ENCODE peak calls at places on chromosomes 3 and 15, in ten cellular contexts. N, U, W, T, C, F, B, A, M and Q are unnamed samples.

GRCh38 chr3:45241206-45241605 is 15.1 kb upstream of the TMEM158 start:
- DNase-seq in N (no peak), U (no peak), W (no peak), T (no peak), C (no peak), F (no peak), B (no peak), A (no peak), M (no peak), Q (no peak)

GRCh38 chr15:25176991-25177954 is 222.5 kb downstream of the SNRPN start:
- DNase-seq in N (peak), U (peak), W (no peak), T (no peak), C (peak), F (no peak), B (no peak), A (no peak), M (peak), Q (no peak)

GRCh38 chr15:39556461-39556860 is 24.4 kb upstream of the THBS1 start:
- DNase-seq in N (no peak), U (no peak), W (no peak), T (no peak), C (no peak), F (no peak), B (no peak), A (no peak), M (no peak), Q (no peak)

GRCh38 chr3:37861540-37862051 is at the start of gene CTDSPL:
- DNase-seq in N (peak), U (no peak), W (no peak), T (peak), C (peak), F (peak), B (peak), A (no peak), M (peak), Q (peak)

GRCh38 chr3:126456211-126456610 is 19.5 kb downstream of the ZXDC start:
- DNase-seq in N (no peak), U (no peak), W (no peak), T (no peak), C (peak), F (no peak), B (no peak), A (no peak), M (no peak), Q (no peak)

GRCh38 chr15:98025237-98025636 is 64.7 kb downstream of the ARRDC4 start:
- DNase-seq in N (no peak), U (no peak), W (peak), T (no peak), C (no peak), F (peak), B (peak), A (no peak), M (no peak), Q (no peak)

GRCh38 chr3:72100062-72100511 is 315.1 kb upstream of the PROK2 start:
- DNase-seq in N (peak), U (no peak), W (no peak), T (no peak), C (peak), F (no peak), B (no peak), A (no peak), M (peak), Q (no peak)

GRCh38 chr15:58473720-58474119 is 41.9 kb downstream of the LIPC start:
- DNase-seq in N (no peak), U (no peak), W (peak), T (peak), C (no peak), F (peak), B (peak), A (peak), M (no peak), Q (no peak)

GRCh38 chr15:69232144-69232543 is 66.6 kb upstream of the PAQR5 start:
- DNase-seq in N (no peak), U (no peak), W (no peak), T (peak), C (no peak), F (peak), B (peak), A (peak), M (no peak), Q (no peak)

GRCh38 chr15:57610130-57610529 is 18.4 kb downstream of the MYZAP start:
- DNase-seq in N (no peak), U (no peak), W (peak), T (peak), C (no peak), F (peak), B (peak), A (peak), M (no peak), Q (no peak)

GRCh38 chr3:123618768-123619484 is 34.1 kb upstream of the HACD2 start:
- DNase-seq in N (no peak), U (peak), W (peak), T (peak), C (no peak), F (peak), B (peak), A (no peak), M (no peak), Q (no peak)

GRCh38 chr15:64503197-64503596 is 42.8 kb downstream of the ZNF609 start:
- DNase-seq in N (no peak), U (no peak), W (no peak), T (peak), C (no peak), F (no peak), B (peak), A (no peak), M (peak), Q (no peak)

GRCh38 chr3:86978111-86978528 is 12.8 kb downstream of the VGLL3 start:
- DNase-seq in N (no peak), U (peak), W (no peak), T (peak), C (no peak), F (no peak), B (peak), A (no peak), M (no peak), Q (no peak)

GRCh38 chr15:87874896-87875661 is 381.5 kb downstream of the NTRK3 start:
- DNase-seq in N (no peak), U (peak), W (peak), T (peak), C (peak), F (no peak), B (peak), A (peak), M (peak), Q (peak)

GRCh38 chr15:71329509-71330260 is 214.4 kb downstream of the THSD4 start:
- DNase-seq in N (no peak), U (peak), W (no peak), T (peak), C (no peak), F (peak), B (peak), A (peak), M (no peak), Q (no peak)

GRCh38 chr3:127194601-127195187 is 1.8 kb downstream of the PRR23E start:
- DNase-seq in N (no peak), U (no peak), W (no peak), T (no peak), C (no peak), F (no peak), B (no peak), A (no peak), M (no peak), Q (no peak)

GRCh38 chr15:69820819-69821218 is 276.9 kb downstream of the TLE3 start:
- DNase-seq in N (no peak), U (no peak), W (peak), T (no peak), C (peak), F (no peak), B (peak), A (no peak), M (no peak), Q (no peak)

GRCh38 chr3:55491296-55491816 is 4.2 kb upstream of the WNT5A start:
- DNase-seq in N (no peak), U (no peak), W (peak), T (peak), C (no peak), F (peak), B (peak), A (peak), M (no peak), Q (no peak)

GRCh38 chr3:150635076-150635475 is 32.0 kb downstream of the SELENOT start:
- DNase-seq in N (no peak), U (no peak), W (no peak), T (no peak), C (no peak), F (no peak), B (no peak), A (no peak), M (peak), Q (no peak)

GRCh38 chr3:175020101-175020500 is 161.0 kb downstream of the NAALADL2 start:
- DNase-seq in N (no peak), U (no peak), W (no peak), T (no peak), C (no peak), F (no peak), B (peak), A (no peak), M (no peak), Q (no peak)

GRCh38 chr3:18438586-18438985 is 13.4 kb upstream of the SATB1 start:
- DNase-seq in N (peak), U (no peak), W (no peak), T (no peak), C (no peak), F (no peak), B (no peak), A (no peak), M (no peak), Q (no peak)

GRCh38 chr3:46564190-46565112 is 1.7 kb downstream of the LRRC2 start:
- DNase-seq in N (no peak), U (no peak), W (no peak), T (no peak), C (no peak), F (no peak), B (peak), A (no peak), M (no peak), Q (no peak)

GRCh38 chr3:153246805-153247204 is 84.8 kb downstream of the RAP2B start:
- DNase-seq in N (no peak), U (no peak), W (peak), T (peak), C (no peak), F (no peak), B (peak), A (peak), M (no peak), Q (no peak)

GRCh38 chr3:38738630-38739395 is 77.2 kb downstream of the SCN10A start:
- DNase-seq in N (no peak), U (peak), W (no peak), T (peak), C (peak), F (peak), B (peak), A (no peak), M (peak), Q (peak)

GRCh38 chr3:426056-426455 is 229.5 kb downstream of the CHL1 start:
- DNase-seq in N (no peak), U (no peak), W (no peak), T (no peak), C (no peak), F (peak), B (no peak), A (no peak), M (no peak), Q (no peak)

GRCh38 chr3:79006077-79006476 is 761.7 kb downstream of the ROBO1 start:
- DNase-seq in N (no peak), U (no peak), W (no peak), T (no peak), C (no peak), F (no peak), B (no peak), A (no peak), M (no peak), Q (no peak)

GRCh38 chr15:70912187-70912586 is 19.6 kb downstream of the LRRC49 start:
- DNase-seq in N (no peak), U (no peak), W (no peak), T (no peak), C (no peak), F (peak), B (no peak), A (no peak), M (no peak), Q (no peak)

GRCh38 chr15:72341361-72341760 is 21.4 kb upstream of the CELF6 start:
- DNase-seq in N (no peak), U (no peak), W (no peak), T (peak), C (peak), F (peak), B (peak), A (no peak), M (peak), Q (peak)

DNA sequence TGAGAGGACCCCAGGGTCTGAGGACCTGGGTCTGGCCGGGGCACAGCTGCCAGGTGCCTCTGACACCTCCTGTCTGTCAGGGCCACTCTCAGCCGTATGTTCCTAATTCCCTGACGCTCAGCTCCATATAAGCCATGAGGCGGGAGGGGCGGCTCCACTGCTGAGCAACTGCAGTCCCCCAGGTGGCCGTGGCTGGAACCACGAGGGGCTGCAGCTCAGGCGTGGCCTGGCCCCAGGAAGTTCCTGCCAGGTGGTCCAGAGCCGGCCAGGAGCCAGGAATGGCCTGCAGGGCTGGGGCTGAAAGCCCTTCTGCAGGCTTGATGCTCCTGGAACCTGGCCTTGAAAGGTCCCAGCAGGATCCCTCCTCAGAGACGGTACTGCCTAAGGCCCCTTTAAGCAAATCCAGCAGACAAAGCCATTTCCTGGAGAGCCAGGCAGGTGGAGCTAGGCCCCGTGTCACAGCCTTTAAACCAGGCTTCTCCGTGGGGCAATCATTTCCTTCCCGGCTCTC is 118.0 kb downstream of the CHSY1 start:
- DNase-seq in N (no peak), U (no peak), W (no peak), T (no peak), C (peak), F (no peak), B (no peak), A (no peak), M (peak), Q (no peak)
- TF ChIP-seq CTCF in N (no peak), U (no peak), W (no peak), T (no peak), C (no peak), F (no peak), B (no peak), A (no peak), M (peak), Q (no peak)

GRCh38 chr3:160226026-160226739 is 961 bp downstream of the C3orf80 start:
- DNase-seq in N (peak), U (no peak), W (no peak), T (no peak), C (peak), F (no peak), B (no peak), A (no peak), M (peak), Q (peak)

GRCh38 chr3:160224256-160224655 is 966 bp upstream of the C3orf80 start:
- DNase-seq in N (no peak), U (no peak), W (no peak), T (no peak), C (no peak), F (no peak), B (no peak), A (no peak), M (no peak), Q (no peak)

GRCh38 chr3:160224811-160225180 is 426 bp upstream of the C3orf80 start:
- DNase-seq in N (no peak), U (no peak), W (no peak), T (no peak), C (peak), F (no peak), B (no peak), A (no peak), M (no peak), Q (peak)

GRCh38 chr3:160226740-160227048 is 1.5 kb downstream of the C3orf80 start:
- DNase-seq in N (no peak), U (no peak), W (no peak), T (no peak), C (no peak), F (no peak), B (no peak), A (no peak), M (no peak), Q (no peak)

GRCh38 chr3:160225181-160226025 is at the start of gene C3orf80:
- DNase-seq in N (peak), U (peak), W (no peak), T (peak), C (peak), F (peak), B (peak), A (no peak), M (peak), Q (peak)
- TF ChIP-seq CTCF in N (peak), U (no peak), W (no peak), T (no peak), C (no peak), F (peak), B (no peak), A (no peak), M (peak), Q (peak)

GRCh38 chr3:147361671-147362420 is 44.5 kb downstream of the ZIC4 start:
- DNase-seq in N (no peak), U (no peak), W (no peak), T (peak), C (peak), F (peak), B (no peak), A (no peak), M (peak), Q (peak)
- TF ChIP-seq CTCF in N (peak), U (no peak), W (peak), T (peak), C (peak), F (peak), B (peak), A (peak), M (peak), Q (peak)

DNA sequence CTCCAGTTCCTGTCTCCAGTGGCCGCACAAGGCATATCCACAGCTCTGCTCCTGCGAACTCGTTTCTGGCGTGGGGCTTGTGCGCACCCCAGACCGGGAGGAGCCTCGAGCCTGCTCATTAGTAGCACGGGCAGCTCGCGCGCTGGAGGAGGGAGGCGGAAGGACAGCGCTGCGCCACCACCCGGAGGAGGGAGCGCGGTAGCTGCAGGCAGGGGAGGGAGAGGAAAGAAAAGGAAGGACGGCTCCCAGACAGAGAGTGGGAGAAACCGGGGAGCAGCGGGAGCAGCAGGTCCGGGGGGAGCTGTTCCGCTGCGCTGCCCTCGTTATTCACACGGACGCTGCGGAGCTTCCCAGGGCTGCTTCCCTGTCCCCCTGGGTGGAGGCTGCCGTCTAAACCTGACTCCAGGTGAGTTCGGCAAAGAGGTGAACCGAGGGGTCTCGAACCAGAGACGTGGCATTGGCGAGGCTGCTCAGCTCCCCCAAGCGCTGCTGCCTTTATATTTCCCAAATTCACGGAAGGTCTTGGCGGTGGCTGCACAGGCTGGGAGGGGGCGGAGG is 121.3 kb upstream of the ZNF717 start:
- DNase-seq in N (no peak), U (peak), W (peak), T (no peak), C (peak), F (no peak), B (peak), A (peak), M (peak), Q (peak)
- TF ChIP-seq CTCF in N (no peak), U (no peak), W (peak), T (no peak), C (no peak), F (no peak), B (peak), A (peak), M (peak), Q (peak)